ENCODE peak calls at places on chromosomes 13 and 19, in nine cellular contexts. T is NAMALWA; N is sigmoid colon; H is stimulated activated CD4-positive, alpha-beta T cell treated with anti-CD3 and anti-CD28 coated beads, Interleukin-15, amount 100 ng/mL, for 1 hour; S is T-helper 1 cell; B is right atrium auricular region; X is small intestine; P is kidney glomerular epithelial cell; Y is AG08396. W is an unnamed sample.

GRCh38 chr19:41739361-41739760 is 16.0 kb upstream of the CEACAM6 start:
- DNase-seq in T (no peak), N (no peak), H (no peak), S (no peak), B (no peak), X (no peak), P (no peak), Y (no peak), W (no peak)

GRCh38 chr19:51339687-51340656 is 2.0 kb downstream of the VSIG10L start:
- DNase-seq in T (peak; percentile 88), N (peak; percentile 100), H (peak; percentile 90), S (peak; percentile 86), B (peak; percentile 99), X (peak; percentile 98), P (peak; percentile 89), Y (peak; percentile 100), W (peak; percentile 65)

GRCh38 chr13:25980255-25980654 is 71.6 kb downstream of the SHISA2 start:
- DNase-seq in T (peak; percentile 23), N (no peak), H (no peak), S (no peak), B (no peak), X (no peak), P (peak; percentile 17), Y (no peak), W (no peak)

GRCh38 chr19:47854459-47854858 is 4.6 kb upstream of the TPRX2 start:
- DNase-seq in T (no peak), N (no peak), H (no peak), S (no peak), B (no peak), X (no peak), P (no peak), Y (no peak), W (no peak)

GRCh38 chr13:108121406-108121805 is 93.9 kb downstream of the LIG4 start:
- DNase-seq in T (peak; percentile 20), N (no peak), H (no peak), S (no peak), B (no peak), X (no peak), P (no peak), Y (no peak), W (no peak)

GRCh38 chr13:97280478-97280877 is 58.3 kb downstream of the MBNL2 start:
- DNase-seq in T (peak; percentile 37), N (no peak), H (no peak), S (no peak), B (no peak), X (no peak), P (no peak), Y (no peak), W (no peak)

GRCh38 chr19:9828551-9829063 is 889 bp downstream of the UBL5 start:
- DNase-seq in T (no peak), N (no peak), H (no peak), S (no peak), B (no peak), X (no peak), P (no peak), Y (no peak), W (no peak)

GRCh38 chr13:52158629-52159158 is 703 bp downstream of the NEK3 start:
- DNase-seq in T (peak; percentile 7), N (peak; percentile 67), H (no peak), S (no peak), B (peak; percentile 70), X (peak; percentile 53), P (peak; percentile 20), Y (peak; percentile 56), W (no peak)

GRCh38 chr13:44305845-44306244 is 67.8 kb upstream of the SERP2 start:
- DNase-seq in T (no peak), N (no peak), H (no peak), S (no peak), B (no peak), X (no peak), P (no peak), Y (no peak), W (no peak)

GRCh38 chr13:68232351-68233130 is 1002.4 kb upstream of the PCDH9 start:
- DNase-seq in T (no peak), N (no peak), H (no peak), S (no peak), B (no peak), X (no peak), P (no peak), Y (no peak), W (no peak)

GRCh38 chr19:1324792-1325567 is 39.3 kb downstream of the EFNA2 start:
- DNase-seq in T (no peak), N (peak; percentile 81), H (peak; percentile 13), S (no peak), B (peak; percentile 83), X (peak; percentile 27), P (no peak), Y (peak; percentile 91), W (no peak)